ENCODE peak calls at places on chromosomes 6 and 20, in eight cellular contexts. X is non-pigmented ciliary epithelial cell, C is GM12865, R is HEK293T, D is RWPE1, F is cerebellum, O is left colon, P is amniotic stem cell. K is an unnamed sample.

GRCh38 chr6:32046450-32047083 is 8.4 kb downstream of the CYP21A2 start:
- DNase-seq in X (no peak), C (no peak), R (no peak), D (no peak), F (no peak), O (no peak), P (no peak), K (no peak)

GRCh38 chr6:52157301-52157930 is 28.8 kb upstream of the IL17A start:
- DNase-seq in X (no peak), C (peak; percentile 66), R (no peak), D (no peak), F (no peak), O (no peak), P (no peak), K (peak; percentile 27)

GRCh38 chr6:112501705-112502104 is 154.6 kb downstream of the RFPL4B start:
- DNase-seq in X (no peak), C (no peak), R (peak; percentile 27), D (no peak), F (no peak), O (no peak), P (no peak), K (no peak)

GRCh38 chr20:16761305-16761829 is 13.2 kb downstream of the OTOR start:
- DNase-seq in X (peak; percentile 27), C (peak; percentile 71), R (peak; percentile 70), D (peak; percentile 71), F (peak; percentile 65), O (peak; percentile 25), P (peak; percentile 31), K (peak; percentile 62)

GRCh38 chr20:37917436-37917835 is 14.5 kb downstream of the VSTM2L start:
- DNase-seq in X (no peak), C (no peak), R (no peak), D (no peak), F (no peak), O (no peak), P (no peak), K (no peak)

GRCh38 chr6:151630991-151631655 is 137.3 kb downstream of the CCDC170 start:
- DNase-seq in X (no peak), C (no peak), R (no peak), D (no peak), F (no peak), O (no peak), P (no peak), K (no peak)

GRCh38 chr20:53828673-53829085 is 235.0 kb upstream of the ZNF217 start:
- DNase-seq in X (peak; percentile 88), C (no peak), R (peak; percentile 40), D (peak; percentile 80), F (no peak), O (no peak), P (peak; percentile 75), K (no peak)

GRCh38 chr6:39642300-39642699 is 82.9 kb downstream of the KIF6 start:
- DNase-seq in X (no peak), C (no peak), R (no peak), D (no peak), F (no peak), O (no peak), P (no peak), K (no peak)

GRCh38 chr20:36836591-36837329 is 39.2 kb upstream of the TLDC2 start:
- DNase-seq in X (no peak), C (peak; percentile 91), R (peak; percentile 78), D (no peak), F (no peak), O (peak; percentile 74), P (no peak), K (peak; percentile 82)

GRCh38 chr6:168101201-168102092 is 22.4 kb upstream of the FRMD1 start:
- DNase-seq in X (no peak), C (no peak), R (no peak), D (no peak), F (no peak), O (peak; percentile 16), P (no peak), K (no peak)

GRCh38 chr6:14690120-14691056 is 555.5 kb upstream of the JARID2 start:
- DNase-seq in X (no peak), C (no peak), R (no peak), D (no peak), F (no peak), O (no peak), P (no peak), K (no peak)

GRCh38 chr6:150091466-150091865 is 22.5 kb upstream of the ULBP3 start:
- DNase-seq in X (no peak), C (no peak), R (no peak), D (no peak), F (peak; percentile 14), O (no peak), P (no peak), K (no peak)

GRCh38 chr6:32196682-32197616 is 4.5 kb upstream of the GPSM3 start:
- DNase-seq in X (no peak), C (peak; percentile 63), R (no peak), D (no peak), F (no peak), O (no peak), P (no peak), K (peak; percentile 49)

GRCh38 chr6:81002126-81002525 is 750.4 kb downstream of the TENT5A start:
- DNase-seq in X (peak; percentile 10), C (no peak), R (no peak), D (no peak), F (no peak), O (no peak), P (no peak), K (no peak)

GRCh38 chr20:61784801-61785566 is 280.7 kb downstream of the TAF4 start:
- DNase-seq in X (no peak), C (no peak), R (no peak), D (no peak), F (no peak), O (no peak), P (no peak), K (no peak)

GRCh38 chr20:38260378-38261053 is at the start of gene KIAA1755:
- DNase-seq in X (no peak), C (no peak), R (no peak), D (no peak), F (peak; percentile 35), O (no peak), P (no peak), K (no peak)

GRCh38 chr20:50496773-50497375 is 13.3 kb upstream of the PTPN1 start:
- DNase-seq in X (no peak), C (peak; percentile 60), R (no peak), D (peak; percentile 97), F (no peak), O (no peak), P (no peak), K (no peak)

GRCh38 chr20:2865101-2865500 is 8.2 kb upstream of the PTPRA start:
- DNase-seq in X (no peak), C (no peak), R (no peak), D (no peak), F (no peak), O (no peak), P (no peak), K (no peak)